ENCODE peak calls at places on chromosomes 12 and 14, in nine cellular contexts. Q, F, G, T, D, Z, A, C and X are unnamed samples.

GRCh38 chr14:100709252-100709955 is 17.3 kb upstream of the DLK1 start:
- DNase-seq in Q (no peak), F (peak), G (peak), T (no peak), D (peak), Z (peak), A (peak), C (no peak), X (no peak)

GRCh38 chr12:92472198-92472597 is 230.6 kb upstream of the PLEKHG7 start:
- DNase-seq in Q (no peak), F (peak), G (no peak), T (no peak), D (no peak), Z (no peak), A (peak), C (no peak), X (no peak)

GRCh38 chr12:92080390-92081285 is 65.0 kb downstream of the BTG1 start:
- DNase-seq in Q (peak), F (peak), G (no peak), T (peak), D (no peak), Z (peak), A (peak), C (peak), X (peak)

GRCh38 chr14:55446833-55447232 is 6.4 kb upstream of the TBPL2 start:
- DNase-seq in Q (peak), F (peak), G (no peak), T (peak), D (no peak), Z (peak), A (peak), C (peak), X (no peak)

GRCh38 chr12:27779416-27779815 is 617 bp upstream of the KLHL42 start:
- DNase-seq in Q (no peak), F (no peak), G (peak), T (no peak), D (peak), Z (peak), A (peak), C (no peak), X (no peak)

GRCh38 chr12:26737487-26738030 is 95.4 kb downstream of the ITPR2 start:
- DNase-seq in Q (no peak), F (no peak), G (no peak), T (no peak), D (no peak), Z (no peak), A (no peak), C (no peak), X (no peak)

GRCh38 chr14:68814376-68815287 is 21.8 kb upstream of the ZFP36L1 start:
- DNase-seq in Q (peak), F (peak), G (no peak), T (no peak), D (peak), Z (peak), A (peak), C (no peak), X (no peak)

GRCh38 chr12:91608562-91608961 is 425.9 kb upstream of the DCN start:
- DNase-seq in Q (no peak), F (no peak), G (no peak), T (no peak), D (no peak), Z (peak), A (no peak), C (no peak), X (no peak)

GRCh38 chr14:39350866-39351265 is 81.4 kb downstream of the FBXO33 start:
- DNase-seq in Q (no peak), F (no peak), G (no peak), T (no peak), D (no peak), Z (no peak), A (no peak), C (no peak), X (no peak)

GRCh38 chr12:119988440-119988787 is 622 bp upstream of the BICDL1 start:
- DNase-seq in Q (peak), F (peak), G (no peak), T (no peak), D (no peak), Z (peak), A (peak), C (no peak), X (no peak)
- TF ChIP-seq CTCF in Q (peak), F (peak), G (no peak), T (no peak), D (no peak), Z (peak), A (no peak), C (peak), X (peak)

GRCh38 chr14:70357985-70358384 is 1.5 kb downstream of the COX16 start:
- DNase-seq in Q (no peak), F (no peak), G (no peak), T (no peak), D (no peak), Z (no peak), A (no peak), C (no peak), X (no peak)
- H3K4me3 ChIP-seq in Q (no peak), F (no peak), G (peak), T (peak), D (no peak), Z (peak), A (no peak), C (peak), X (peak)

GRCh38 chr12:46263140-46264017 is 5.5 kb downstream of the SLC38A1 start:
- DNase-seq in Q (no peak), F (no peak), G (no peak), T (no peak), D (no peak), Z (no peak), A (no peak), C (no peak), X (no peak)
- TF ChIP-seq CTCF in Q (peak), F (peak), G (peak), T (peak), D (peak), Z (peak), A (peak), C (peak), X (peak)

GRCh38 chr14:45467023-45467422 is 214.0 kb upstream of the MIS18BP1 start:
- DNase-seq in Q (no peak), F (no peak), G (no peak), T (no peak), D (no peak), Z (no peak), A (no peak), C (no peak), X (no peak)
- H3K4me3 ChIP-seq in Q (no peak), F (no peak), G (no peak), T (no peak), D (no peak), Z (no peak), A (no peak), C (no peak), X (no peak)

DNA sequence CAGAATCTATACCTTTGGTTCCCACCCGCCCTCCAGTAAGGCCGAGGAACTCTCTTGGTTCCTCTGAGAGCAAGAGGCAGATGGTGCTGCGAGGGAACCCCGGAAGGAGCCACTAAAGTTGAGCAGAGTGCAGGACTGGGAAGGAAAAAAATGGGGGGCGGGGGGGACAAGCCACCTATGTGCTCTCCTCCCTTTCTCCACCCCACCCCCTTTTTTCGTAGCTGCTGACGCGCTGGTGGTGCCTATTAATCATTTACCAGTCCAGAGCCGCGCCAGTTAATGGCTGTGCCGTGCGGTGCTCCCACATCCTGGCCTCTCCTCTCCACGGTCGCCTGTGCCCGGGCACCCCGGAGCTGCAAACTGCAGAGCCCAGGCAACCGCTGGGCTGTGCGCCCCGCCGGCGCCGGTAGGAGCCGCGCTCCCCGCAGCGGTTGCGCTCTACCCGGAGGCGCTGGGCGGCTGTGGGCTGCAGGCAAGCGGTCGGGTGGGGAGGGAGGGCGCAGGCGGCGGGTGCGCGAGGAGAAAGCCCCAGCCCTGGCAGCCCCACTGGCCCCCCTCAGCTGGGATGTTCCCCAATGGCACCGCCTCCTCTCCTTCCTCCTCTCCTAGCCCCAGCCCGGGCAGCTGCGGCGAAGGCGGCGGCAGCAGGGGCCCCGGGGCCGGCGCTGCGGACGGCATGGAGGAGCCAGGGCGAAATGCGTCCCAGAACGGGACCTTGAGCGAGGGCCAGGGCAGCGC is 1.3 kb downstream of the SSTR1 start:
- DNase-seq in Q (peak), F (peak), G (peak), T (no peak), D (no peak), Z (peak), A (peak), C (peak), X (no peak)
- TF ChIP-seq CTCF in Q (peak), F (peak), G (peak), T (no peak), D (no peak), Z (peak), A (peak), C (peak), X (peak)

DNA sequence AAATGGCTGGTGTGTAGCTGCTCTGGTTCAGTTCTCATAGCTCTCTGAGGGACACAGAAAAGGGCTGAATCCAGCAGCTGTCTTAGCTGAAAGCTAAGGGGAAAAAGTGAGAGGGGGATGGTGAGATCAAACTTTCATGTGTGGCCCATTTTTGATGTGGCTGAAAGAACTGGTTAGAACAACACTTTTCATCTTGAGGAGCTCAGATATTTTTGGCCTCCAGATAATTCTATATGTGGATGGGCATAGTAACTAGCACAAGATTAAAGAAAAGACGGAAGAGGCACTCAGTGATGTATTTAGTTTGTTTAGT is 73.0 kb upstream of the KRAS start:
- DNase-seq in Q (no peak), F (no peak), G (no peak), T (no peak), D (no peak), Z (no peak), A (no peak), C (no peak), X (no peak)
- H3K4me3 ChIP-seq in Q (no peak), F (no peak), G (no peak), T (no peak), D (no peak), Z (no peak), A (no peak), C (no peak), X (no peak)

GRCh38 chr12:120316798-120317257 is 10.8 kb downstream of the PLA2G1B start:
- DNase-seq in Q (no peak), F (no peak), G (no peak), T (no peak), D (no peak), Z (no peak), A (no peak), C (no peak), X (no peak)

GRCh38 chr12:120321382-120322202 is 6.0 kb downstream of the PLA2G1B start:
- DNase-seq in Q (no peak), F (no peak), G (no peak), T (no peak), D (no peak), Z (no peak), A (no peak), C (no peak), X (no peak)

GRCh38 chr12:120314220-120314619 is 12.1 kb downstream of the SIRT4 start:
- DNase-seq in Q (no peak), F (no peak), G (no peak), T (no peak), D (no peak), Z (no peak), A (no peak), C (no peak), X (no peak)

GRCh38 chr12:120317258-120318105 is 10.1 kb downstream of the PLA2G1B start:
- DNase-seq in Q (peak), F (peak), G (peak), T (peak), D (peak), Z (peak), A (peak), C (peak), X (peak)
- TF ChIP-seq CTCF in Q (peak), F (peak), G (peak), T (peak), D (peak), Z (peak), A (peak), C (peak), X (peak)

GRCh38 chr12:108123382-108123781 is 5.7 kb upstream of the WSCD2 start:
- DNase-seq in Q (no peak), F (no peak), G (no peak), T (no peak), D (no peak), Z (no peak), A (no peak), C (no peak), X (no peak)
- H3K4me3 ChIP-seq in Q (no peak), F (no peak), G (no peak), T (no peak), D (no peak), Z (no peak), A (no peak), C (no peak), X (no peak)

DNA sequence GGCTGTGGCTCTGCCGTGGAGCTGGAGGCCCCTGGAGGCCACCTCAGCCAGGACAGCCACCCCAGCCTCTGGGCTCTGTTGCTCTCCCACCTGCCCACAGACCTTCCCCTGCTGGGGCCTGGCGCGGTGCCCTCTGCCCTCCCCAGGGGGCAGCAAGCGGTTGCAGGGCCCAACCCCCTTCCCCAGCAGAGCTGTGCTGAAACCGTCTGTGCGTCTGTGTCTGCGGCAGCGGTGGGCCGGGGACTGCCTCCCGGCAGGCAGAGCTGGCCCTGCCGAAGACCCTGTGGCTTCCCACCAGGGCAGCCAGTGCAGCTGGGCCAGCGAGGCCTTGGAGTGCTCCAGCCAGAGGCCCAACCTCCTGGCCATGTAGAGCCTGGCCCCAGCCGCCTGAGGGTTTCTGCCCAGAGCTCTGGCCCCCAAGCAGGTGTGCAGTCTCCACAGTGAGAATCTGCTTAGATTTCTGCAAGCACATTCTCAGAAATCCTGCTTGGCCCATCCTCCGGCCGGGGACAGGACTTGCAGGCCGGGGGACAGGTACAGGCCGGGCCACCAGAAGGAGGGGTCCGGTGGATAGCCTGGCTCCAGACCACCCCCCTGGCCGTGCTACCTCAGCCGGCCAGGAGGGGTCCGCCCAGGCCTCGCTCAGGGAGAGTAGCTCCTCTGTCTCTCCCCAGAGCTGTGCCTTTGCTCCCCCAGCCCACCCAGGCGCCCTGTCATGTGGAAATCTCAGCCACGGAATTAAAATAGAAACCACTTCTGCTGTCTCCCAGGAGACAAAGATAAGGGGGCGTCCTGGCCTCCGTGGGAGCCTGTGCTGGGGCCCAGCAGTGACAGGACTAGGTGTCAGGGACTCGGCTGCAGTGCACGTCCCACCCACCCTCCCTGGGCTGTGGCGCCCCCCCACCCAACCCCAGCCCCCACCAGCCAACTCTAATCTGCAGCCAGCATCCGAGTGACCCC is 3.5 kb upstream of the CRIP2 start:
- DNase-seq in Q (no peak), F (no peak), G (peak), T (no peak), D (peak), Z (no peak), A (no peak), C (no peak), X (no peak)
- TF ChIP-seq CTCF in Q (peak), F (peak), G (peak), T (peak), D (no peak), Z (peak), A (no peak), C (no peak), X (peak)

GRCh38 chr14:101824339-101824727 is 62.8 kb downstream of the PPP2R5C start:
- DNase-seq in Q (peak), F (no peak), G (no peak), T (no peak), D (no peak), Z (peak), A (no peak), C (no peak), X (no peak)

GRCh38 chr14:101827286-101827685 is 65.8 kb downstream of the PPP2R5C start:
- DNase-seq in Q (no peak), F (no peak), G (no peak), T (no peak), D (no peak), Z (peak), A (no peak), C (no peak), X (no peak)

GRCh38 chr14:101828038-101828437 is 66.5 kb downstream of the PPP2R5C start:
- DNase-seq in Q (peak), F (peak), G (no peak), T (no peak), D (no peak), Z (peak), A (peak), C (no peak), X (no peak)

GRCh38 chr14:101825797-101826196 is 64.3 kb downstream of the PPP2R5C start:
- DNase-seq in Q (no peak), F (no peak), G (no peak), T (no peak), D (no peak), Z (no peak), A (no peak), C (no peak), X (no peak)

DNA sequence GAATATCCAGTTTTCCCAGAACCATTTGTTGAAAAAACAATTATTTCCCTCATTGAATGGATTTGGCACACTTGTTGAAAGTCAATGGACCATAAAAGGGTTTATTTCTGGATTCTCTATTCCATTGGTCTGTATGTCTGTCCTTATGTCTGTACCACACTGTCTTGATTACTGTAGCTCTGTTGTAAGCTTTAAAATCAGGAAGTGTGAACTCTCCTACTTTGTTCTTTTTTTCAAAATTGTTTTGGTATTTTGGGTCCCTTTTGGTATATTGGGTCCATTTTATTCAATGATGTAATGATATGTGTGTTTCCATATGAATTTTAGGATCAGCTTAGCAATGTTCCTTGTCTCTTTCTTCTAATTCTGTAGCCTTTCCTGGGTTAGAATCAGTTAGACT is 64.8 kb downstream of the PPP2R5C start:
- DNase-seq in Q (no peak), F (no peak), G (no peak), T (no peak), D (no peak), Z (no peak), A (no peak), C (no peak), X (no peak)
- H3K4me3 ChIP-seq in Q (no peak), F (no peak), G (no peak), T (no peak), D (no peak), Z (no peak), A (no peak), C (no peak), X (no peak)